ENCODE peak calls at places on chromosomes 5 and 9, in four cellular contexts. U is IMR-90, I is H9, N is H1. T is an unnamed sample.

GRCh38 chr5:80864109-80864508 is 96.1 kb upstream of the RASGRF2 start:
- DNase-seq in U (no peak), N (no peak), I (no peak), T (no peak)

GRCh38 chr9:76891874-76892273 is 14.0 kb downstream of the PRUNE2 start:
- DNase-seq in N (no peak), U (no peak), I (no peak), T (no peak)

GRCh38 chr5:115962565-115963402 is 509 bp downstream of the LVRN start:
- DNase-seq in U (no peak), N (no peak), I (peak; percentile 55), T (peak; percentile 28)

GRCh38 chr5:64147849-64148441 is 17.7 kb upstream of the RNF180 start:
- DNase-seq in I (peak; percentile 61), N (no peak), U (peak; percentile 24), T (peak; percentile 77)

GRCh38 chr9:94675008-94675841 is 35.9 kb upstream of the FBP1 start:
- DNase-seq in N (no peak), U (peak; percentile 48), I (no peak), T (no peak)

GRCh38 chr9:110650991-110651411 is 17.6 kb upstream of the MUSK start:
- DNase-seq in N (no peak), U (peak; percentile 99), I (no peak), T (no peak)

GRCh38 chr9:86329649-86330048 is 24.6 kb downstream of the TUT7 start:
- DNase-seq in N (no peak), U (peak; percentile 45), I (no peak), T (no peak)

GRCh38 chr9:99056876-99057664 is 47.8 kb upstream of the TGFBR1 start:
- DNase-seq in U (peak; percentile 91), I (no peak), N (no peak), T (no peak)

GRCh38 chr9:16335788-16336580 is 534.5 kb downstream of the BNC2 start:
- DNase-seq in I (no peak), U (peak; percentile 99), N (no peak), T (no peak)

GRCh38 chr5:151770383-151771258 is 1.1 kb upstream of the G3BP1 start:
- DNase-seq in U (peak; percentile 42), I (peak; percentile 81), N (peak; percentile 56), T (peak; percentile 94)

GRCh38 chr9:96491079-96491879 is 41.3 kb downstream of the HABP4 start:
- DNase-seq in U (peak; percentile 77), N (no peak), I (no peak), T (no peak)

GRCh38 chr9:113215142-113215541 is 5.9 kb downstream of the FKBP15 start:
- DNase-seq in I (no peak), U (peak; percentile 46), N (no peak), T (no peak)

GRCh38 chr5:181131514-181131913 is 545 bp upstream of the OR2V1 start:
- DNase-seq in I (no peak), U (no peak), N (no peak), T (no peak)

GRCh38 chr9:126953089-126953809 is 38.7 kb downstream of the RALGPS1 start:
- DNase-seq in U (peak; percentile 89), I (no peak), N (no peak), T (no peak)

GRCh38 chr5:20041326-20041977 is 53.5 kb upstream of the CDH18 start:
- DNase-seq in I (no peak), N (no peak), U (no peak), T (no peak)

GRCh38 chr5:122264610-122265009 is 47.4 kb upstream of the SNCAIP start:
- DNase-seq in I (no peak), U (peak; percentile 8), N (no peak), T (peak; percentile 12)

GRCh38 chr5:140221697-140222223 is 46.8 kb downstream of the CYSTM1 start:
- DNase-seq in N (no peak), I (no peak), U (peak; percentile 93), T (no peak)

GRCh38 chr5:13346401-13346800 is 598.1 kb downstream of the DNAH5 start:
- DNase-seq in U (no peak), I (no peak), N (no peak), T (no peak)

GRCh38 chr5:96344678-96345612 is 88.1 kb downstream of the PCSK1 start:
- DNase-seq in N (no peak), U (peak; percentile 86), I (no peak), T (peak; percentile 66)

GRCh38 chr9:133144142-133144886 is 19.4 kb downstream of the GBGT1 start:
- DNase-seq in N (no peak), U (peak; percentile 51), I (peak; percentile 84), T (peak; percentile 88)

GRCh38 chr5:109529520-109529919 is 119.7 kb upstream of the PJA2 start:
- DNase-seq in I (no peak), N (no peak), U (peak; percentile 36), T (no peak)

GRCh38 chr5:91382530-91383026 is 539 bp downstream of the ARRDC3 start:
- DNase-seq in N (no peak), U (peak; percentile 33), I (no peak), T (peak; percentile 55)

GRCh38 chr9:93592389-93593021 is 16.1 kb downstream of the PHF2 start:
- DNase-seq in U (no peak), N (peak; percentile 25), I (peak; percentile 85), T (peak; percentile 86)

GRCh38 chr9:135787776-135788575 is 86.0 kb downstream of the KCNT1 start:
- DNase-seq in N (no peak), I (no peak), U (no peak), T (no peak)

GRCh38 chr5:171755354-171755821 is 30.2 kb upstream of the SMIM23 start:
- DNase-seq in I (no peak), N (no peak), U (peak; percentile 23), T (no peak)

GRCh38 chr5:95842955-95843544 is 20.5 kb upstream of the GLRX start:
- DNase-seq in U (peak; percentile 75), I (peak; percentile 57), N (no peak), T (peak; percentile 90)

GRCh38 chr5:27341342-27341741 is 303.0 kb upstream of the CDH9 start:
- DNase-seq in U (no peak), N (no peak), I (no peak), T (no peak)

GRCh38 chr5:124661317-124662141 is 84.9 kb downstream of the ZNF608 start:
- DNase-seq in N (peak; percentile 58), I (no peak), U (peak; percentile 92), T (peak; percentile 98)

GRCh38 chr5:175873090-175873454 is 1.7 kb downstream of the CPLX2 start:
- DNase-seq in I (peak; percentile 65), N (no peak), U (no peak), T (peak; percentile 38)

GRCh38 chr9:24832307-24832706 is 286.6 kb upstream of the IZUMO3 start:
- DNase-seq in N (no peak), U (no peak), I (no peak), T (peak; percentile 33)

GRCh38 chr9:134632329-134632728 is 9.3 kb upstream of the COL5A1 start:
- DNase-seq in U (no peak), N (no peak), I (peak; percentile 12), T (no peak)

GRCh38 chr5:81948349-81948748 is 23.5 kb upstream of the ATG10 start:
- DNase-seq in I (no peak), N (no peak), U (peak; percentile 20), T (no peak)

GRCh38 chr5:140205216-140205615 is 30.2 kb downstream of the CYSTM1 start:
- DNase-seq in I (no peak), U (no peak), N (no peak), T (no peak)

GRCh38 chr9:113593682-113594281 is 130.3 kb downstream of the RGS3 start:
- DNase-seq in I (peak; percentile 99), U (peak; percentile 98), N (peak; percentile 94), T (peak; percentile 100)

GRCh38 chr9:133691191-133691590 is 47.0 kb downstream of the SARDH start:
- DNase-seq in I (no peak), N (no peak), U (no peak), T (no peak)

GRCh38 chr9:127140842-127141675 is 18.6 kb upstream of the ANGPTL2 start:
- DNase-seq in I (peak; percentile 17), U (no peak), N (no peak), T (no peak)

GRCh38 chr5:177553671-177554429 is 513 bp downstream of the FAM193B start:
- DNase-seq in N (no peak), U (no peak), I (peak; percentile 41), T (peak; percentile 35)

GRCh38 chr5:114367029-114367428 is 5.2 kb downstream of the KCNN2 start:
- DNase-seq in I (no peak), U (peak; percentile 65), N (no peak), T (no peak)

GRCh38 chr5:54743581-54743980 is 226.0 kb downstream of the SNX18 start:
- DNase-seq in U (no peak), N (no peak), I (no peak), T (peak; percentile 72)

GRCh38 chr9:106588601-106589000 is 274.4 kb upstream of the ZNF462 start:
- DNase-seq in N (peak; percentile 33), U (no peak), I (no peak), T (peak; percentile 78)

GRCh38 chr5:60493372-60493771 is 206.6 kb downstream of the DEPDC1B start:
- DNase-seq in U (no peak), I (no peak), N (no peak), T (no peak)

GRCh38 chr5:60494635-60495034 is 205.3 kb downstream of the DEPDC1B start:
- DNase-seq in N (no peak), I (no peak), U (no peak), T (no peak)

GRCh38 chr5:60490597-60491166 is 209.3 kb downstream of the DEPDC1B start:
- DNase-seq in U (no peak), I (no peak), N (no peak), T (no peak)

GRCh38 chr5:60494144-60494543 is 205.8 kb downstream of the DEPDC1B start:
- DNase-seq in N (no peak), U (no peak), I (no peak), T (peak; percentile 16)

DNA sequence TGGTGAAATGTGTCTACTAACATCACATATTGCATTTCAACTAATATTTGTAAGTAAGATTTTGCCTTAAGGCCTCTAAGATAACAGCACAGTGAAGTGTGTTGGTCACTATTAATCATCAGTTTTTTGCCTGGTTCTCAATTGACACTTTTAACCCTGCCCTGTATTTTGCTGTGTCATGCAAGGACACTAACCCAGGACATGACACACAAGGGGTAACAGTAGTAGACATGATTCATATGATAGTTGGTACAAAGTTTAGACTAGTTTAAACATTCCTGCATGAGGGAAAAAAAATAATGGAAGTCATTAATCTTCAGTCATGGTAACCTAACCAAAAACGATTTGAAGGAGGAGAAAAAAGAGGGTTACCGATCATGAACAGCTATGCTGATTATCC is 207.0 kb downstream of the DEPDC1B start:
- DNase-seq in I (no peak), U (peak; percentile 17), N (no peak), T (no peak)
- H4K5ac ChIP-seq in I (no peak overlapping the region), U (no peak overlapping the region), N (no peak overlapping the region), T (no peak overlapping the region)

DNA sequence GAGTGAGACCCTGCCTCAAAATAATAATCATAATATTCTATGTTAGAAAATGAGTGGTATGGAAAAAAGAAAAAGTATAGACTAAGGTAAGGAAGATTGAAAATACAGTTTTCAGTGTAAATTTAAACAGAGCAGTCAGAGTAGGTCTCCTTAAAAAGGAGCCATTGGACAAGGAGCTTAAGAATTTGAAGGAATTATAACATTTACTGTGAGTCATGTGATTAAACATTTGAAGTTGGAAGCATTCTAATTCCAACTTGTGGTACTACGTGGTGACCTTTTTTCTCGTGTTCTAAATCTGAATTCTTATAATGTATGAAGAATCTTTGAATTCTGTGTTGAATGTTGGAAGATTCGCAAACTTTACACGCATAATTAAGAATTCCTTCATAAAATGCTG is 39.3 kb upstream of the TMEM171 start:
- DNase-seq in U (no peak), N (no peak), I (no peak), T (no peak)
- H3K56ac ChIP-seq in U (no peak overlapping the region), N (no peak overlapping the region), I (no peak overlapping the region), T (no peak overlapping the region)

GRCh38 chr5:33410221-33410620 is 30.5 kb upstream of the TARS1 start:
- DNase-seq in U (no peak), N (no peak), I (no peak), T (no peak)
- H4K5ac ChIP-seq in U (peak overlapping the region; percentile 61), N (no peak overlapping the region), I (no peak overlapping the region), T (no peak overlapping the region)

GRCh38 chr5:65734921-65735320 is 12.9 kb downstream of the NLN start:
- DNase-seq in N (no peak), U (no peak), I (no peak), T (peak; percentile 37)
- H3K56ac ChIP-seq in N (no peak overlapping the region), U (no peak overlapping the region), I (no peak overlapping the region), T (no peak overlapping the region)